ENCODE peak calls at places on chromosomes 6 and 20, in five cellular contexts. V is AG10803, E is brain microvascular endothelial cell, U is A549, L is neural crest cell. K is an unnamed sample.

GRCh38 chr6:25248100-25248499 is 31.1 kb upstream of the CARMIL1 start:
- DNase-seq in V (peak), E (peak), U (no peak), L (no peak), K (peak)

GRCh38 chr6:93417421-93417996 is 1.9 kb downstream of the EPHA7 start:
- DNase-seq in E (peak), L (no peak), V (no peak), U (peak), K (peak)

GRCh38 chr6:144417686-144418085 is 132.6 kb downstream of the UTRN start:
- DNase-seq in U (no peak), E (no peak), L (no peak), V (no peak), K (no peak)

GRCh38 chr6:37334047-37334446 is 19.7 kb upstream of the RNF8 start:
- DNase-seq in L (no peak), U (no peak), E (no peak), V (no peak), K (no peak)

GRCh38 chr6:46011241-46012085 is 4.2 kb downstream of the CLIC5 start:
- DNase-seq in L (no peak), V (no peak), E (peak), U (no peak), K (no peak)

GRCh38 chr20:25859649-25860530 is 163.2 kb upstream of the ZNF337 start:
- DNase-seq in V (peak), U (no peak), E (peak), L (peak), K (peak)

GRCh38 chr6:108501559-108501958 is 59.2 kb upstream of the FOXO3 start:
- DNase-seq in E (peak), V (peak), L (no peak), U (no peak), K (peak)

GRCh38 chr20:17626217-17627007 is 55.6 kb downstream of the RRBP1 start:
- DNase-seq in E (no peak), U (no peak), L (no peak), V (no peak), K (no peak)

GRCh38 chr6:166623318-166623717 is 3.7 kb downstream of the RPS6KA2 start:
- DNase-seq in E (no peak), V (no peak), L (no peak), U (no peak), K (no peak)

GRCh38 chr6:84623956-84624680 is 140.3 kb downstream of the TBX18 start:
- DNase-seq in U (no peak), L (no peak), V (peak), E (peak), K (peak)

GRCh38 chr6:126376682-126377081 is 36.8 kb downstream of the CENPW start:
- DNase-seq in V (no peak), E (no peak), L (no peak), U (no peak), K (no peak)

GRCh38 chr6:45576648-45577624 is 199.2 kb upstream of the SUPT3H start:
- DNase-seq in U (no peak), L (no peak), V (no peak), E (no peak), K (no peak)

GRCh38 chr20:33262658-33263065 is 20.4 kb upstream of the BPIFB1 start:
- DNase-seq in V (peak), L (peak), U (no peak), E (peak), K (peak)

GRCh38 chr6:135493218-135493961 is 4.2 kb downstream of the AHI1 start:
- DNase-seq in E (peak), L (no peak), V (peak), U (no peak), K (no peak)

GRCh38 chr6:34182751-34183531 is 37.1 kb upstream of the GRM4 start:
- DNase-seq in U (no peak), E (no peak), V (peak), L (no peak), K (no peak)

GRCh38 chr6:138226701-138227315 is 8.5 kb upstream of the PBOV1 start:
- DNase-seq in V (peak), E (no peak), L (no peak), U (no peak), K (no peak)

GRCh38 chr6:72080260-72080941 is 194.1 kb downstream of the RIMS1 start:
- DNase-seq in E (no peak), U (no peak), L (no peak), V (no peak), K (no peak)

GRCh38 chr6:47371139-47371874 is 61.6 kb upstream of the TNFRSF21 start:
- DNase-seq in L (no peak), V (no peak), E (no peak), U (no peak), K (no peak)

GRCh38 chr6:43891072-43891870 is 121.3 kb downstream of the VEGFA start:
- DNase-seq in U (no peak), L (no peak), V (no peak), E (no peak), K (no peak)

GRCh38 chr6:165718486-165718885 is 55.4 kb upstream of the PDE10A start:
- DNase-seq in V (no peak), E (peak), L (no peak), U (no peak), K (peak)

GRCh38 chr20:25864986-25865714 is 168.5 kb upstream of the ZNF337 start:
- DNase-seq in V (no peak), L (no peak), U (no peak), E (no peak), K (no peak)

GRCh38 chr6:19692506-19693298 is 144.5 kb upstream of the ID4 start:
- DNase-seq in U (no peak), L (no peak), V (no peak), E (no peak), K (no peak)

GRCh38 chr20:24772667-24773066 is 176.4 kb upstream of the CST7 start:
- DNase-seq in L (no peak), V (no peak), E (no peak), U (no peak), K (no peak)

DNA sequence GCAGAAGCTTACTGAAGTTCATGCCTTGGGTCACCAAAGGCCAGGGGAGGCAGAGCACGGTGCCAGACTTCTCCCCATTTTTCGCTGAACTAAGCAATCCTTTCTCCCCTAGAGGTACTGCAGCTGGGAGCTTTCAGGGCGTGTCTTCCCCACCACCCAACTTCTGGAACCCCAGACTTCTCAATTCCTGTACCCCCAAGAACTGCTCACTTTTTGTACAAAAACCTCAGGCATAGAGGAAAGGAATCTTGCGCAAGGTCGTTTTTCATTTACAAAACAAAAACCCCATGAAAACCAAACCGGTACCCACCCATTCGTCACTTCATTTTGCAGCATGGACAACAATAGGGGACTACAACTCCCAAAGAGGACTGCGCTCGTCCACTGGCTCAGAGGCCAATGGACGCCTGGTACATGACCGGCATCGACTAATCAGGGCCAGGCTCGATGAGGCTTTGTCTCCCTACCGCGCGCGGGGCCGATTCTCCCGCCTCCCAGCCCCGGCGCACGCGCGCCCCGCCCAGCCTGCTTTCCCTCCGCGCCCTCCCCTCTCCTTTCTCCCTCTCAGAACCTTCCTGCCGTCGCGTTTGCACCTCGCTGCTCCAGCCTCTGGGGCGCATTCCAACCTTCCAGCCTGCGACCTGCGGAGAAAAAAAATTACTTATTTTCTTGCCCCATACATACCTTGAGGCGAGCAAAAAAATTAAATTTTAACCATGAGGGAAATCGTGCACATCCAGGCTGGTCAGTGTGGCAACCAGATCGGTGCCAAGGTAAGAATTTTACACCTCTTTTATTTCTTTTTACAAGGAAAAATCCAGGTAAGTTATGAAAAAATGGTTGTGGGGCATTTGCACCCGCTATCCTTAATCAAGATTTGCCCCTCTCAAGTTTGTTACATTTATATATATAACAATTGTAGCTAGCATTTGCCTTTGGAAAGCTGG is at the start of gene TUBB:
- DNase-seq in L (peak), V (peak), U (peak), E (peak), K (peak)
- TF ChIP-seq CTCF in L (peak), V (peak), U (no peak), E (peak), K (peak)

DNA sequence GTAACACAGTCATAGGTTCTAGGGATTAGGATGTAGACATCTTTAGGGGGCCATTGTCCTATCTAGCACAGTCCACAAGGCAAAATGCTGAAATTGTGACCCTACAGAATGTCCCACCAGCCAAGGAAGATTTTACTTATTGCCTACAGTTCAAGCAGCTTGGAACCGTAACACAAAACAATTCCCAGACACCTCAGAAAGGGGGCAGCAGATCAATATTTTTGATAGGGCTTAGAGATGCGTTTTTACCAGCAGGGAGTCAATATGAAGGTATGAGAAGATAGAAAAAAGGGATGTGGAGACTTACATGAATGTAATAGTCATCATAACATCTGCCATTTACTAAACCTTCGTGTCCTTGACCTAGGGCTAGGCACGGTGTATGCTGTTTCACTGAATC is 81.0 kb downstream of the TMEM170B start:
- DNase-seq in L (no peak), E (peak), V (no peak), U (peak), K (no peak)
- TF ChIP-seq CTCF in L (peak), E (peak), V (peak), U (peak), K (peak)

GRCh38 chr6:162856885-162857284 is 129.1 kb downstream of the PACRG start:
- DNase-seq in U (peak), V (peak), E (peak), L (peak), K (peak)
- TF ChIP-seq CTCF in U (peak), V (peak), E (peak), L (peak), K (peak)

GRCh38 chr20:51335329-51335841 is 207.1 kb downstream of the NFATC2 start:
- DNase-seq in V (peak), E (peak), L (no peak), U (peak), K (peak)
- TF ChIP-seq CTCF in V (peak), E (no peak), L (no peak), U (no peak), K (no peak)